ENCODE peak calls at places on chromosomes 16 and 17, in five cellular contexts. One of them, this sample, is unnamed.

GRCh38 chr16:970379-970765 is 412 bp downstream of the LMF1 start:
- DNase-seq in CD4-positive, CD25-positive, alpha-beta regulatory T cell: no peak
- DNase-seq in fibroblast of gingiva: no peak
- DNase-seq in colonic mucosa: peak
- DNase-seq in left colon: no peak
- DNase-seq in this sample: no peak

GRCh38 chr17:76077582-76078110 is 1.3 kb upstream of the ZACN start:
- DNase-seq in CD4-positive, CD25-positive, alpha-beta regulatory T cell: no peak
- DNase-seq in fibroblast of gingiva: no peak
- DNase-seq in colonic mucosa: no peak
- DNase-seq in left colon: no peak
- DNase-seq in this sample: peak

GRCh38 chr16:57569306-57569946 is 27.0 kb downstream of the ADGRG5 start:
- DNase-seq in CD4-positive, CD25-positive, alpha-beta regulatory T cell: no peak
- DNase-seq in fibroblast of gingiva: no peak
- DNase-seq in colonic mucosa: no peak
- DNase-seq in left colon: no peak
- DNase-seq in this sample: no peak

GRCh38 chr17:48611681-48612455 is 1.1 kb upstream of the HOXB7 start:
- DNase-seq in CD4-positive, CD25-positive, alpha-beta regulatory T cell: no peak
- DNase-seq in fibroblast of gingiva: no peak
- DNase-seq in colonic mucosa: no peak
- DNase-seq in left colon: peak
- DNase-seq in this sample: peak

GRCh38 chr16:2152695-2153506 is 2.7 kb upstream of the TRAF7 start:
- DNase-seq in CD4-positive, CD25-positive, alpha-beta regulatory T cell: no peak
- DNase-seq in fibroblast of gingiva: no peak
- DNase-seq in colonic mucosa: peak
- DNase-seq in left colon: peak
- DNase-seq in this sample: peak

GRCh38 chr16:2971134-2971984 is 2.2 kb downstream of the PAQR4 start:
- DNase-seq in CD4-positive, CD25-positive, alpha-beta regulatory T cell: no peak
- DNase-seq in fibroblast of gingiva: no peak
- DNase-seq in colonic mucosa: no peak
- DNase-seq in left colon: no peak
- DNase-seq in this sample: no peak

GRCh38 chr17:3260600-3260999 is 37.6 kb downstream of the OR3A1 start:
- DNase-seq in CD4-positive, CD25-positive, alpha-beta regulatory T cell: no peak
- DNase-seq in fibroblast of gingiva: no peak
- DNase-seq in colonic mucosa: no peak
- DNase-seq in left colon: no peak
- DNase-seq in this sample: no peak

GRCh38 chr17:7083592-7083991 is 3.5 kb upstream of the CLEC10A start:
- DNase-seq in CD4-positive, CD25-positive, alpha-beta regulatory T cell: no peak
- DNase-seq in fibroblast of gingiva: no peak
- DNase-seq in colonic mucosa: no peak
- DNase-seq in left colon: no peak
- DNase-seq in this sample: no peak

GRCh38 chr17:1905190-1905919 is 75.5 kb downstream of the RPA1 start:
- DNase-seq in CD4-positive, CD25-positive, alpha-beta regulatory T cell: no peak
- DNase-seq in fibroblast of gingiva: no peak
- DNase-seq in colonic mucosa: no peak
- DNase-seq in left colon: no peak
- DNase-seq in this sample: peak

GRCh38 chr17:13776027-13776551 is 174.4 kb upstream of the HS3ST3A1 start:
- DNase-seq in CD4-positive, CD25-positive, alpha-beta regulatory T cell: no peak
- DNase-seq in fibroblast of gingiva: peak
- DNase-seq in colonic mucosa: no peak
- DNase-seq in left colon: no peak
- DNase-seq in this sample: no peak

GRCh38 chr17:82383411-82383810 is 11.8 kb downstream of the UTS2R start:
- DNase-seq in CD4-positive, CD25-positive, alpha-beta regulatory T cell: no peak
- DNase-seq in fibroblast of gingiva: no peak
- DNase-seq in colonic mucosa: no peak
- DNase-seq in left colon: no peak
- DNase-seq in this sample: no peak

GRCh38 chr17:54781389-54781788 is 119.3 kb upstream of the TOM1L1 start:
- DNase-seq in CD4-positive, CD25-positive, alpha-beta regulatory T cell: no peak
- DNase-seq in fibroblast of gingiva: no peak
- DNase-seq in colonic mucosa: no peak
- DNase-seq in left colon: no peak
- DNase-seq in this sample: no peak

GRCh38 chr17:2195729-2196128 is 107.9 kb downstream of the SMG6 start:
- DNase-seq in CD4-positive, CD25-positive, alpha-beta regulatory T cell: no peak
- DNase-seq in fibroblast of gingiva: peak
- DNase-seq in colonic mucosa: no peak
- DNase-seq in left colon: no peak
- DNase-seq in this sample: no peak

GRCh38 chr17:17957584-17957916 is 14.7 kb downstream of the TOM1L2 start:
- DNase-seq in CD4-positive, CD25-positive, alpha-beta regulatory T cell: no peak
- DNase-seq in fibroblast of gingiva: no peak
- DNase-seq in colonic mucosa: no peak
- DNase-seq in left colon: peak
- DNase-seq in this sample: no peak

GRCh38 chr16:57592591-57593003 is 35.8 kb upstream of the ADGRG1 start:
- DNase-seq in CD4-positive, CD25-positive, alpha-beta regulatory T cell: peak
- DNase-seq in fibroblast of gingiva: no peak
- DNase-seq in colonic mucosa: no peak
- DNase-seq in left colon: no peak
- DNase-seq in this sample: no peak

GRCh38 chr16:8730335-8730915 is 56.0 kb downstream of the ABAT start:
- DNase-seq in CD4-positive, CD25-positive, alpha-beta regulatory T cell: no peak
- DNase-seq in fibroblast of gingiva: no peak
- DNase-seq in colonic mucosa: no peak
- DNase-seq in left colon: no peak
- DNase-seq in this sample: no peak

GRCh38 chr17:17935321-17936271 is 36.6 kb downstream of the TOM1L2 start:
- DNase-seq in CD4-positive, CD25-positive, alpha-beta regulatory T cell: no peak
- DNase-seq in fibroblast of gingiva: peak
- DNase-seq in colonic mucosa: peak
- DNase-seq in left colon: peak
- DNase-seq in this sample: no peak

GRCh38 chr17:50725769-50726655 is 6.6 kb downstream of the LUC7L3 start:
- DNase-seq in CD4-positive, CD25-positive, alpha-beta regulatory T cell: no peak
- DNase-seq in fibroblast of gingiva: no peak
- DNase-seq in colonic mucosa: no peak
- DNase-seq in left colon: no peak
- DNase-seq in this sample: no peak

GRCh38 chr17:20059728-20060188 is 50.6 kb downstream of the SPECC1 start:
- DNase-seq in CD4-positive, CD25-positive, alpha-beta regulatory T cell: no peak
- DNase-seq in fibroblast of gingiva: peak
- DNase-seq in colonic mucosa: no peak
- DNase-seq in left colon: no peak
- DNase-seq in this sample: no peak

GRCh38 chr16:47732122-47732805 is 271.1 kb downstream of the PHKB start:
- DNase-seq in CD4-positive, CD25-positive, alpha-beta regulatory T cell: no peak
- DNase-seq in fibroblast of gingiva: peak
- DNase-seq in colonic mucosa: no peak
- DNase-seq in left colon: no peak
- DNase-seq in this sample: no peak

GRCh38 chr16:23836404-23837291 is 865 bp downstream of the PRKCB start:
- DNase-seq in CD4-positive, CD25-positive, alpha-beta regulatory T cell: peak
- DNase-seq in fibroblast of gingiva: no peak
- DNase-seq in colonic mucosa: peak
- DNase-seq in left colon: peak
- DNase-seq in this sample: peak

GRCh38 chr17:59618894-59619312 is 792 bp upstream of the CLTC start:
- DNase-seq in CD4-positive, CD25-positive, alpha-beta regulatory T cell: no peak
- DNase-seq in fibroblast of gingiva: no peak
- DNase-seq in colonic mucosa: peak
- DNase-seq in left colon: no peak
- DNase-seq in this sample: no peak

GRCh38 chr16:683396-684066 is 603 bp downstream of the JMJD8 start:
- DNase-seq in CD4-positive, CD25-positive, alpha-beta regulatory T cell: no peak
- DNase-seq in fibroblast of gingiva: no peak
- DNase-seq in colonic mucosa: no peak
- DNase-seq in left colon: no peak
- DNase-seq in this sample: no peak

GRCh38 chr17:20122236-20122879 is 113.2 kb downstream of the SPECC1 start:
- DNase-seq in CD4-positive, CD25-positive, alpha-beta regulatory T cell: no peak
- DNase-seq in fibroblast of gingiva: no peak
- DNase-seq in colonic mucosa: no peak
- DNase-seq in left colon: no peak
- DNase-seq in this sample: no peak

GRCh38 chr17:83091257-83092141 is 12.1 kb downstream of the METRNL start:
- DNase-seq in CD4-positive, CD25-positive, alpha-beta regulatory T cell: no peak
- DNase-seq in fibroblast of gingiva: no peak
- DNase-seq in colonic mucosa: peak
- DNase-seq in left colon: peak
- DNase-seq in this sample: no peak

GRCh38 chr17:64599187-64599676 is 62.9 kb downstream of the SMURF2 start:
- DNase-seq in CD4-positive, CD25-positive, alpha-beta regulatory T cell: peak
- DNase-seq in fibroblast of gingiva: no peak
- DNase-seq in colonic mucosa: no peak
- DNase-seq in left colon: peak
- DNase-seq in this sample: peak

GRCh38 chr17:57448288-57449283 is 192.3 kb downstream of the MSI2 start:
- DNase-seq in CD4-positive, CD25-positive, alpha-beta regulatory T cell: no peak
- DNase-seq in fibroblast of gingiva: no peak
- DNase-seq in colonic mucosa: no peak
- DNase-seq in left colon: no peak
- DNase-seq in this sample: no peak

This sample was measured in OCI-LY7.